ENCODE peak calls at places on chromosomes 7 and 10, in ten cellular contexts. G is sigmoid colon; W is CD8-positive, alpha-beta T cell; C is ascending aorta; F is thoracic aorta; Z is H9; K is ovary; R is SJCRH30; A is aorta; O is HAP-1. J is an unnamed sample. For H3K9me3 and H3K27me3, the result is how much of the 10 kb centered on the place peaks cover.

GRCh38 chr7:18352339-18353255 is 143.0 kb upstream of the HDAC9 start:
- DNase-seq in G (no peak), W (no peak), C (peak), F (no peak), Z (peak), K (peak), R (peak), A (peak), O (peak), J (peak)

GRCh38 chr7:39709768-39710291 is 86.5 kb downstream of the RALA start:
- DNase-seq in G (peak), W (no peak), C (no peak), F (no peak), Z (no peak), K (no peak), R (peak), A (peak), O (peak), J (no peak)

GRCh38 chr7:75638607-75639070 is 100.1 kb downstream of the HIP1 start:
- DNase-seq in G (peak), W (no peak), C (peak), F (no peak), Z (peak), K (peak), R (peak), A (peak), O (peak), J (peak)

GRCh38 chr7:36216063-36216684 is 63.1 kb downstream of the EEPD1 start:
- DNase-seq in G (no peak), W (no peak), C (no peak), F (no peak), Z (no peak), K (no peak), R (no peak), A (no peak), O (no peak), J (peak)

GRCh38 chr10:9097206-9097990 is 1042.9 kb downstream of the GATA3 start:
- DNase-seq in G (no peak), W (no peak), C (no peak), F (no peak), Z (no peak), K (no peak), R (no peak), A (no peak), O (no peak), J (no peak)

GRCh38 chr7:96303686-96304443 is 18.0 kb downstream of the SLC25A13 start:
- DNase-seq in G (no peak), W (no peak), C (no peak), F (no peak), Z (no peak), K (no peak), R (peak), A (no peak), O (no peak), J (no peak)

GRCh38 chr10:101625821-101626412 is 37.8 kb downstream of the DPCD start:
- DNase-seq in G (no peak), W (no peak), C (no peak), F (no peak), Z (no peak), K (no peak), R (no peak), A (no peak), O (no peak), J (peak)

GRCh38 chr7:55165176-55165861 is 146.5 kb downstream of the EGFR start:
- DNase-seq in G (no peak), W (no peak), C (peak), F (no peak), Z (no peak), K (no peak), R (no peak), A (no peak), O (no peak), J (no peak)

GRCh38 chr7:44331682-44332081 is 6.3 kb upstream of the CAMK2B start:
- DNase-seq in G (no peak), W (no peak), C (no peak), F (no peak), Z (no peak), K (no peak), R (no peak), A (no peak), O (peak), J (no peak)

GRCh38 chr10:24552346-24553016 is 171.2 kb downstream of the ARHGAP21 start:
- DNase-seq in G (no peak), W (no peak), C (no peak), F (no peak), Z (peak), K (no peak), R (peak), A (no peak), O (peak), J (peak)

GRCh38 chr10:75910032-75910431 is 478.6 kb downstream of the LRMDA start:
- DNase-seq in G (no peak), W (no peak), C (no peak), F (no peak), Z (no peak), K (no peak), R (no peak), A (no peak), O (no peak), J (peak)

GRCh38 chr7:138125119-138125518 is 48.9 kb downstream of the AKR1D1 start:
- DNase-seq in G (no peak), W (no peak), C (no peak), F (no peak), Z (no peak), K (no peak), R (no peak), A (no peak), O (no peak), J (no peak)

GRCh38 chr10:79019441-79019840 is 49.3 kb upstream of the ZMIZ1 start:
- DNase-seq in G (peak), W (no peak), C (no peak), F (no peak), Z (no peak), K (no peak), R (no peak), A (peak), O (no peak), J (peak)

GRCh38 chr10:82564353-82565218 is 689.6 kb downstream of the NRG3 start:
- DNase-seq in G (no peak), W (no peak), C (no peak), F (no peak), Z (no peak), K (no peak), R (no peak), A (no peak), O (no peak), J (no peak)

GRCh38 chr10:97081621-97082235 is 104.0 kb downstream of the SLIT1 start:
- DNase-seq in G (no peak), W (peak), C (no peak), F (no peak), Z (peak), K (peak), R (peak), A (peak), O (peak), J (peak)

GRCh38 chr10:80468002-80468401 is 13.9 kb downstream of the TSPAN14 start:
- DNase-seq in G (peak), W (peak), C (peak), F (no peak), Z (peak), K (peak), R (no peak), A (peak), O (peak), J (peak)

GRCh38 chr7:55157347-55158105 is 138.7 kb downstream of the EGFR start:
- DNase-seq in G (no peak), W (no peak), C (no peak), F (no peak), Z (no peak), K (peak), R (peak), A (no peak), O (no peak), J (no peak)

GRCh38 chr7:123958186-123958703 is 33.2 kb downstream of the SPAM1 start:
- DNase-seq in G (no peak), W (no peak), C (no peak), F (no peak), Z (no peak), K (no peak), R (no peak), A (no peak), O (no peak), J (no peak)

GRCh38 chr10:4721994-4722753 is 103.8 kb upstream of the AKR1E2 start:
- DNase-seq in G (no peak), W (no peak), C (no peak), F (no peak), Z (no peak), K (no peak), R (no peak), A (no peak), O (no peak), J (no peak)

GRCh38 chr10:4704034-4704545 is 121.9 kb upstream of the AKR1E2 start:
- DNase-seq in G (no peak), W (no peak), C (no peak), F (no peak), Z (no peak), K (no peak), R (peak), A (no peak), O (no peak), J (no peak)

GRCh38 chr10:112880633-112881530 is 69.2 kb upstream of the TCF7L2 start:
- DNase-seq in G (no peak), W (no peak), C (no peak), F (no peak), Z (no peak), K (no peak), R (no peak), A (no peak), O (no peak), J (no peak)

GRCh38 chr10:3364768-3365480 is 192.3 kb upstream of the PITRM1 start:
- DNase-seq in G (no peak), W (no peak), C (no peak), F (no peak), Z (no peak), K (no peak), R (no peak), A (no peak), O (no peak), J (no peak)

GRCh38 chr10:129959544-129960492 is 4.3 kb downstream of the EBF3 start:
- DNase-seq in G (peak), W (no peak), C (peak), F (no peak), Z (no peak), K (no peak), R (no peak), A (no peak), O (peak), J (peak)

GRCh38 chr10:66882271-66882670 is 43.6 kb upstream of the LRRTM3 start:
- DNase-seq in G (no peak), W (no peak), C (no peak), F (no peak), Z (no peak), K (no peak), R (no peak), A (no peak), O (no peak), J (no peak)

GRCh38 chr10:24544776-24545175 is 178.9 kb downstream of the ARHGAP21 start:
- DNase-seq in G (no peak), W (peak), C (no peak), F (no peak), Z (no peak), K (no peak), R (no peak), A (no peak), O (no peak), J (no peak)

GRCh38 chr10:99673492-99673891 is 14.2 kb downstream of the ENTPD7 start:
- DNase-seq in G (no peak), W (no peak), C (no peak), F (no peak), Z (no peak), K (no peak), R (no peak), A (no peak), O (no peak), J (no peak)

GRCh38 chr7:135728136-135728669 is at the start of gene SLC13A4:
- DNase-seq in G (no peak), W (no peak), C (no peak), F (no peak), Z (peak), K (no peak), R (peak), A (no peak), O (no peak), J (peak)

GRCh38 chr10:8247191-8247590 is 192.7 kb downstream of the GATA3 start:
- DNase-seq in G (no peak), W (no peak), C (no peak), F (no peak), Z (no peak), K (no peak), R (no peak), A (no peak), O (no peak), J (no peak)

GRCh38 chr10:120403109-120403508 is 53.9 kb upstream of the PLPP4 start:
- DNase-seq in G (no peak), W (no peak), C (no peak), F (no peak), Z (no peak), K (no peak), R (no peak), A (no peak), O (no peak), J (no peak)

GRCh38 chr7:140285938-140286337 is 109.2 kb upstream of the KDM7A start:
- DNase-seq in G (no peak), W (no peak), C (no peak), F (no peak), Z (no peak), K (no peak), R (no peak), A (no peak), O (no peak), J (no peak)

GRCh38 chr10:105679781-105680180 is 1038.7 kb downstream of the SORCS3 start:
- DNase-seq in G (no peak), W (no peak), C (no peak), F (no peak), Z (peak), K (no peak), R (no peak), A (no peak), O (no peak), J (peak)

GRCh38 chr10:105675333-105675732 is 1034.2 kb downstream of the SORCS3 start:
- DNase-seq in G (no peak), W (no peak), C (no peak), F (no peak), Z (no peak), K (no peak), R (no peak), A (no peak), O (no peak), J (no peak)

GRCh38 chr10:105682911-105683310 is 1041.8 kb downstream of the SORCS3 start:
- DNase-seq in G (no peak), W (no peak), C (no peak), F (no peak), Z (no peak), K (no peak), R (no peak), A (no peak), O (no peak), J (no peak)

GRCh38 chr10:105681051-105681450 is 1040.0 kb downstream of the SORCS3 start:
- DNase-seq in G (no peak), W (no peak), C (no peak), F (no peak), Z (no peak), K (no peak), R (no peak), A (no peak), O (no peak), J (no peak)
- H3K9me3 ChIP-seq in G (under half), W (under half), C (under half), F (under half), Z (under half), K (under half), R (under half), A (under half), O (under half), J (under half)

GRCh38 chr10:1668347-1668746 is 69.0 kb downstream of the ADARB2 start:
- DNase-seq in G (no peak), W (no peak), C (no peak), F (no peak), Z (no peak), K (no peak), R (no peak), A (no peak), O (no peak), J (no peak)
- H3K27me3 ChIP-seq in G (under half), W (under half), C (under half), F (under half), Z (under half), K (under half), R (under half), A (under half), O (under half), J (under half)

GRCh38 chr7:158403013-158403821 is 184.4 kb downstream of the PTPRN2 start:
- DNase-seq in G (no peak), W (no peak), C (no peak), F (no peak), Z (no peak), K (no peak), R (no peak), A (no peak), O (no peak), J (no peak)
- H3K9me3 ChIP-seq in G (under half), W (under half), C (under half), F (under half), Z (under half), K (under half), R (under half), A (under half), O (under half), J (half or more)

DNA sequence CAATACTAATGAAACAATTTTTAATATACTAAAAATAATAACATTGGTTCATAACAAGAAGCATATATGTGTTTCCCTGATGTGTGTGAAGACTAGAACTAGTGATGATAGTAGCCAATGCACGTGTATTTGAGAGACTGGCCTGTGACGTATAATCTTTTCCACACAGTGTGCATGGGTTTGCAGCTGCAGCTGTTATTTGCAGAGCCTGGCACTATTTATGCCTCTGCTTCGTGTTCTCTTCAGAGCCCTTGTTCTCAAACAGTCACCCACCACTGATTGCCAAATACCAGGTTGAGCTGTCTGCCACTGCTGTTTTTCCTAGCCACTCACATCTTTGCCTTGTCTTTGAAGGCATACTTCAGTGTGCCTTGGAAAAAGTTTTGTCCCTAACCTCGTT is 531.7 kb downstream of the ETV1 start:
- DNase-seq in G (no peak), W (no peak), C (no peak), F (no peak), Z (no peak), K (no peak), R (no peak), A (no peak), O (no peak), J (no peak)
- H3K27me3 ChIP-seq in G (under half), W (under half), C (under half), F (under half), Z (under half), K (under half), R (under half), A (under half), O (under half), J (under half)

DNA sequence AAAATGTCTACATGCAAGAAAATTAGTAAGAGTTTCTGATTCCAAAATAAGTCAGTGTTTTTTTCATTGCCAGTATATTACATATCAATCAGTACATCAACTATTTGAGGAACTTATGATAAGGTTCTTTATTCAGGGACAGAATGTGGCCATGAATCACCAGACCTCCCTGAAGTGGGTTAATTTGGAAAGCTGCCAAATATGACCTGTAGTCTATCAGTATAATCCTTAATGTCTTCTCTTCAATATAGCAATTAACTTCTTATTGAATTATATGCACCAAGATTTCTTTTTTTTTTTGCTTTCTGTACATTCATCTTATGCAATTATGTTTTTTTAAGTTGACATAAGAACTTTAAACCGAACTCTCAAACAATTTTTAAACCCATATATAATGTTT is 714.5 kb upstream of the POT1 start:
- DNase-seq in G (no peak), W (no peak), C (no peak), F (no peak), Z (no peak), K (no peak), R (no peak), A (no peak), O (no peak), J (no peak)
- H3K9me3 ChIP-seq in G (under half), W (under half), C (under half), F (under half), Z (under half), K (under half), R (under half), A (under half), O (under half), J (under half)

GRCh38 chr7:23475579-23475844 is 5.2 kb upstream of the IGF2BP3 start:
- DNase-seq in G (no peak), W (no peak), C (no peak), F (no peak), Z (no peak), K (no peak), R (no peak), A (no peak), O (no peak), J (no peak)
- H3K27me3 ChIP-seq in G (half or more), W (half or more), C (half or more), F (half or more), Z (under half), K (under half), R (under half), A (under half), O (under half), J (under half)